ENCODE peak calls at places on chromosomes 13 and 19, in five cellular contexts. One of them, this sample, is unnamed.

GRCh38 chr13:98829541-98829940 is 77.1 kb upstream of the SLC15A1 start:
- DNase-seq in stimulated activated CD4-positive, alpha-beta T cell treated with anti-CD3 and anti-CD28 coated beads, Interleukin-4, amount 100 ng/mL, for 1 hour: no peak
- DNase-seq in NCI-H187 treated with DMSO at 0.1 percent for 48 hours: no peak
- DNase-seq in WERI-Rb-1: no peak
- DNase-seq in HepG2: no peak
- DNase-seq in this sample: no peak

GRCh38 chr19:32653626-32653968 is 21.4 kb downstream of the ANKRD27 start:
- DNase-seq in stimulated activated CD4-positive, alpha-beta T cell treated with anti-CD3 and anti-CD28 coated beads, Interleukin-4, amount 100 ng/mL, for 1 hour: no peak
- DNase-seq in NCI-H187 treated with DMSO at 0.1 percent for 48 hours: no peak
- DNase-seq in WERI-Rb-1: no peak
- DNase-seq in HepG2: no peak
- DNase-seq in this sample: no peak

GRCh38 chr13:112643759-112644459 is 45.9 kb upstream of the ATP11A start:
- DNase-seq in stimulated activated CD4-positive, alpha-beta T cell treated with anti-CD3 and anti-CD28 coated beads, Interleukin-4, amount 100 ng/mL, for 1 hour: no peak
- DNase-seq in NCI-H187 treated with DMSO at 0.1 percent for 48 hours: no peak
- DNase-seq in WERI-Rb-1: no peak
- DNase-seq in HepG2: peak
- DNase-seq in this sample: peak

GRCh38 chr13:50225188-50226155 is 210.2 kb downstream of the KCNRG start:
- DNase-seq in stimulated activated CD4-positive, alpha-beta T cell treated with anti-CD3 and anti-CD28 coated beads, Interleukin-4, amount 100 ng/mL, for 1 hour: no peak
- DNase-seq in NCI-H187 treated with DMSO at 0.1 percent for 48 hours: no peak
- DNase-seq in WERI-Rb-1: no peak
- DNase-seq in HepG2: peak
- DNase-seq in this sample: no peak

GRCh38 chr13:20984879-20985278 is 76.5 kb downstream of the LATS2 start:
- DNase-seq in stimulated activated CD4-positive, alpha-beta T cell treated with anti-CD3 and anti-CD28 coated beads, Interleukin-4, amount 100 ng/mL, for 1 hour: no peak
- DNase-seq in NCI-H187 treated with DMSO at 0.1 percent for 48 hours: no peak
- DNase-seq in WERI-Rb-1: no peak
- DNase-seq in HepG2: no peak
- DNase-seq in this sample: no peak

GRCh38 chr13:34833562-34834182 is 108.4 kb upstream of the NBEA start:
- DNase-seq in stimulated activated CD4-positive, alpha-beta T cell treated with anti-CD3 and anti-CD28 coated beads, Interleukin-4, amount 100 ng/mL, for 1 hour: no peak
- DNase-seq in NCI-H187 treated with DMSO at 0.1 percent for 48 hours: no peak
- DNase-seq in WERI-Rb-1: no peak
- DNase-seq in HepG2: no peak
- DNase-seq in this sample: no peak

GRCh38 chr13:25528266-25528665 is 156.5 kb downstream of the ATP8A2 start:
- DNase-seq in stimulated activated CD4-positive, alpha-beta T cell treated with anti-CD3 and anti-CD28 coated beads, Interleukin-4, amount 100 ng/mL, for 1 hour: no peak
- DNase-seq in NCI-H187 treated with DMSO at 0.1 percent for 48 hours: no peak
- DNase-seq in WERI-Rb-1: no peak
- DNase-seq in HepG2: no peak
- DNase-seq in this sample: no peak

GRCh38 chr13:21785990-21786389 is 115.1 kb downstream of the FGF9 start:
- DNase-seq in stimulated activated CD4-positive, alpha-beta T cell treated with anti-CD3 and anti-CD28 coated beads, Interleukin-4, amount 100 ng/mL, for 1 hour: no peak
- DNase-seq in NCI-H187 treated with DMSO at 0.1 percent for 48 hours: no peak
- DNase-seq in WERI-Rb-1: no peak
- DNase-seq in HepG2: no peak
- DNase-seq in this sample: no peak

GRCh38 chr13:31209172-31209818 is 9.5 kb downstream of the B3GLCT start:
- DNase-seq in stimulated activated CD4-positive, alpha-beta T cell treated with anti-CD3 and anti-CD28 coated beads, Interleukin-4, amount 100 ng/mL, for 1 hour: no peak
- DNase-seq in NCI-H187 treated with DMSO at 0.1 percent for 48 hours: no peak
- DNase-seq in WERI-Rb-1: peak
- DNase-seq in HepG2: no peak
- DNase-seq in this sample: no peak

GRCh38 chr13:111046590-111047141 is 68.4 kb upstream of the ARHGEF7 start:
- DNase-seq in stimulated activated CD4-positive, alpha-beta T cell treated with anti-CD3 and anti-CD28 coated beads, Interleukin-4, amount 100 ng/mL, for 1 hour: no peak
- DNase-seq in NCI-H187 treated with DMSO at 0.1 percent for 48 hours: no peak
- DNase-seq in WERI-Rb-1: no peak
- DNase-seq in HepG2: no peak
- DNase-seq in this sample: no peak

GRCh38 chr19:54011507-54012211 is 20.2 kb downstream of the CACNG6 start:
- DNase-seq in stimulated activated CD4-positive, alpha-beta T cell treated with anti-CD3 and anti-CD28 coated beads, Interleukin-4, amount 100 ng/mL, for 1 hour: no peak
- DNase-seq in NCI-H187 treated with DMSO at 0.1 percent for 48 hours: no peak
- DNase-seq in WERI-Rb-1: no peak
- DNase-seq in HepG2: no peak
- DNase-seq in this sample: no peak

GRCh38 chr13:71515639-71516038 is 351.4 kb downstream of the DACH1 start:
- DNase-seq in stimulated activated CD4-positive, alpha-beta T cell treated with anti-CD3 and anti-CD28 coated beads, Interleukin-4, amount 100 ng/mL, for 1 hour: no peak
- DNase-seq in NCI-H187 treated with DMSO at 0.1 percent for 48 hours: no peak
- DNase-seq in WERI-Rb-1: no peak
- DNase-seq in HepG2: no peak
- DNase-seq in this sample: no peak

GRCh38 chr13:110326263-110326904 is 19.3 kb downstream of the COL4A2 start:
- DNase-seq in stimulated activated CD4-positive, alpha-beta T cell treated with anti-CD3 and anti-CD28 coated beads, Interleukin-4, amount 100 ng/mL, for 1 hour: no peak
- DNase-seq in NCI-H187 treated with DMSO at 0.1 percent for 48 hours: no peak
- DNase-seq in WERI-Rb-1: no peak
- DNase-seq in HepG2: no peak
- DNase-seq in this sample: no peak

GRCh38 chr19:4233282-4233853 is 4.0 kb downstream of the EBI3 start:
- DNase-seq in stimulated activated CD4-positive, alpha-beta T cell treated with anti-CD3 and anti-CD28 coated beads, Interleukin-4, amount 100 ng/mL, for 1 hour: peak
- DNase-seq in NCI-H187 treated with DMSO at 0.1 percent for 48 hours: no peak
- DNase-seq in WERI-Rb-1: peak
- DNase-seq in HepG2: peak
- DNase-seq in this sample: no peak

GRCh38 chr13:44703371-44703770 is 127.2 kb upstream of the TSC22D1 start:
- DNase-seq in stimulated activated CD4-positive, alpha-beta T cell treated with anti-CD3 and anti-CD28 coated beads, Interleukin-4, amount 100 ng/mL, for 1 hour: no peak
- DNase-seq in NCI-H187 treated with DMSO at 0.1 percent for 48 hours: no peak
- DNase-seq in WERI-Rb-1: no peak
- DNase-seq in HepG2: no peak
- DNase-seq in this sample: no peak